ENCODE peak calls at places on chromosomes 7 and 10, in ten cellular contexts. Y, N, D, T, A, W, L, O, U and G are unnamed samples.

GRCh38 chr7:37342665-37343471 is 105.8 kb downstream of the ELMO1 start:
- DNase-seq in D (peak; percentile 82), L (no peak), A (no peak), W (no peak), O (no peak), T (no peak), U (peak; percentile 47), N (peak; percentile 52), Y (no peak), G (no peak)

GRCh38 chr7:92762853-92763252 is 73.5 kb downstream of the CDK6 start:
- DNase-seq in D (no peak), W (no peak), A (no peak), N (no peak), O (no peak), L (no peak), U (no peak), Y (no peak), T (no peak), G (no peak)

GRCh38 chr10:18368681-18369080 is 228.5 kb downstream of the CACNB2 start:
- DNase-seq in U (no peak), D (no peak), L (no peak), T (no peak), O (no peak), Y (no peak), N (no peak), A (no peak), W (peak; percentile 34), G (no peak)

GRCh38 chr7:77316219-77316978 is 99.8 kb downstream of the GSAP start:
- DNase-seq in L (no peak), D (no peak), A (no peak), Y (no peak), W (no peak), O (no peak), U (no peak), T (peak; percentile 42), N (no peak), G (no peak)

GRCh38 chr10:92574545-92575377 is 868 bp upstream of the IDE start:
- DNase-seq in W (no peak), T (peak; percentile 35), Y (no peak), D (peak; percentile 46), A (no peak), N (no peak), L (no peak), O (no peak), U (peak; percentile 43), G (peak; percentile 52)

GRCh38 chr7:79272066-79272669 is 181.3 kb downstream of the MAGI2 start:
- DNase-seq in N (no peak), W (no peak), D (peak; percentile 59), L (no peak), U (peak; percentile 23), T (peak; percentile 74), O (no peak), A (peak; percentile 22), Y (peak; percentile 67), G (peak; percentile 78)

GRCh38 chr10:112435013-112435619 is 11.6 kb downstream of the ZDHHC6 start:
- DNase-seq in N (no peak), L (no peak), O (no peak), Y (no peak), D (peak; percentile 31), A (no peak), T (peak; percentile 46), W (no peak), U (no peak), G (peak; percentile 4)

GRCh38 chr7:81672872-81673271 is 97.0 kb downstream of the HGF start:
- DNase-seq in N (no peak), U (no peak), L (no peak), O (no peak), W (no peak), Y (no peak), D (no peak), T (no peak), A (no peak), G (peak; percentile 39)

GRCh38 chr10:74208081-74208480 is 57.1 kb downstream of the ADK start:
- DNase-seq in L (no peak), D (no peak), T (no peak), A (no peak), W (no peak), U (no peak), N (no peak), Y (peak; percentile 10), O (no peak), G (peak; percentile 93)

GRCh38 chr7:81721428-81721827 is 48.4 kb downstream of the HGF start:
- DNase-seq in W (no peak), U (no peak), A (no peak), T (no peak), L (no peak), O (no peak), Y (no peak), D (no peak), N (no peak), G (no peak)

GRCh38 chr7:98294798-98295382 is 13.4 kb downstream of the BRI3 start:
- DNase-seq in A (no peak), Y (peak; percentile 45), D (no peak), L (no peak), U (peak; percentile 77), O (no peak), T (peak; percentile 63), N (peak; percentile 17), W (no peak), G (peak; percentile 83)